ENCODE peak calls at places on chromosomes 2 and 18, in five cellular contexts. A is Peyer's patch, Y is GM23248, J is PC-3, M is neural progenitor cell. X is an unnamed sample.

GRCh38 chr2:9106338-9107167 is 100.1 kb upstream of the ASAP2 start:
- DNase-seq in A (no peak), Y (no peak), J (no peak), M (no peak), X (no peak)

GRCh38 chr18:10524507-10525425 is 1.1 kb upstream of the NAPG start:
- DNase-seq in A (no peak), Y (peak; percentile 74), J (peak; percentile 44), M (no peak), X (no peak)

GRCh38 chr2:85886585-85886984 is 2.2 kb downstream of the ST3GAL5 start:
- DNase-seq in A (peak; percentile 62), Y (peak; percentile 99), J (peak; percentile 56), M (no peak), X (peak; percentile 65)

GRCh38 chr18:62447652-62448051 is 75.2 kb upstream of the ZCCHC2 start:
- DNase-seq in A (no peak), Y (no peak), J (peak; percentile 46), M (no peak), X (no peak)

GRCh38 chr2:133777607-133778006 is 209.3 kb upstream of the NCKAP5 start:
- DNase-seq in A (no peak), Y (peak; percentile 27), J (peak; percentile 80), M (no peak), X (no peak)

GRCh38 chr2:123732563-123732962 is 292.5 kb upstream of the CNTNAP5 start:
- DNase-seq in A (no peak), Y (no peak), J (peak; percentile 88), M (no peak), X (no peak)

GRCh38 chr2:170972508-170973224 is 43.6 kb downstream of the GORASP2 start:
- DNase-seq in A (no peak), Y (no peak), J (peak; percentile 18), M (peak; percentile 11), X (no peak)

GRCh38 chr2:45237128-45237527 is 227.9 kb upstream of the SIX2 start:
- DNase-seq in A (no peak), Y (no peak), J (no peak), M (no peak), X (no peak)

GRCh38 chr2:97715951-97716694 is 2.7 kb downstream of the ZAP70 start:
- DNase-seq in A (no peak), Y (no peak), J (no peak), M (no peak), X (no peak)

GRCh38 chr2:232340171-232340935 is 38.2 kb upstream of the ALPP start:
- DNase-seq in A (peak; percentile 24), Y (no peak), J (no peak), M (no peak), X (no peak)

GRCh38 chr2:106572541-106573148 is 85.5 kb downstream of the CD8B2 start:
- DNase-seq in A (no peak), Y (peak; percentile 29), J (peak; percentile 32), M (peak; percentile 60), X (no peak)

GRCh38 chr2:231512222-231512621 is 18.0 kb downstream of the NMUR1 start:
- DNase-seq in A (no peak), Y (no peak), J (no peak), M (no peak), X (no peak)

GRCh38 chr2:239382384-239382880 is 18.4 kb downstream of the HDAC4 start:
- DNase-seq in A (no peak), Y (no peak), J (no peak), M (no peak), X (no peak)

GRCh38 chr2:178194600-178195389 is 483 bp downstream of the OSBPL6 start:
- DNase-seq in A (peak; percentile 57), Y (peak; percentile 86), J (peak; percentile 58), M (peak; percentile 77), X (no peak)

GRCh38 chr2:133434962-133435668 is 133.1 kb downstream of the NCKAP5 start:
- DNase-seq in A (no peak), Y (peak; percentile 73), J (peak; percentile 65), M (no peak), X (no peak)

GRCh38 chr2:189304360-189304759 is 124.8 kb upstream of the COL5A2 start:
- DNase-seq in A (peak; percentile 50), Y (no peak), J (no peak), M (no peak), X (peak; percentile 26)

GRCh38 chr2:240836781-240837467 is 16.9 kb upstream of the KIF1A start:
- DNase-seq in A (no peak), Y (peak; percentile 92), J (peak; percentile 4), M (no peak), X (no peak)

GRCh38 chr2:64636105-64636873 is 17.4 kb downstream of the SERTAD2 start:
- DNase-seq in A (peak; percentile 64), Y (no peak), J (no peak), M (no peak), X (peak; percentile 33)

GRCh38 chr18:46346213-46346612 is 242.0 kb downstream of the HAUS1 start:
- DNase-seq in A (no peak), Y (no peak), J (no peak), M (no peak), X (no peak)

GRCh38 chr2:135736546-135736945 is 5.1 kb upstream of the UBXN4 start:
- DNase-seq in A (no peak), Y (no peak), J (no peak), M (no peak), X (no peak)

GRCh38 chr2:187395276-187396015 is 52.6 kb downstream of the CALCRL start:
- DNase-seq in A (no peak), Y (no peak), J (no peak), M (no peak), X (no peak)

GRCh38 chr2:187403568-187404260 is 44.3 kb downstream of the CALCRL start:
- DNase-seq in A (no peak), Y (peak; percentile 37), J (no peak), M (no peak), X (no peak)

GRCh38 chr2:187397870-187398269 is 50.2 kb downstream of the CALCRL start:
- DNase-seq in A (no peak), Y (no peak), J (no peak), M (no peak), X (no peak)
- H3K4me3 ChIP-seq in A (no peak overlapping the region), Y (no peak overlapping the region), J (no peak overlapping the region), M (no peak overlapping the region), X (no peak overlapping the region)

GRCh38 chr2:38375711-38376345 is 1.2 kb downstream of the ATL2 start:
- DNase-seq in A (peak; percentile 80), Y (peak; percentile 38), J (peak; percentile 16), M (peak; percentile 66), X (no peak)

GRCh38 chr2:38377501-38378258 is 607 bp upstream of the ATL2 start:
- DNase-seq in A (no peak), Y (peak; percentile 78), J (peak; percentile 60), M (no peak), X (no peak)

GRCh38 chr2:38376346-38376682 is 759 bp downstream of the ATL2 start:
- DNase-seq in A (no peak), Y (peak; percentile 88), J (peak; percentile 59), M (no peak), X (peak; percentile 45)

GRCh38 chr2:38376683-38377500 is at the start of gene ATL2:
- DNase-seq in A (peak; percentile 99), Y (peak; percentile 98), J (peak; percentile 93), M (peak; percentile 98), X (peak; percentile 87)

DNA sequence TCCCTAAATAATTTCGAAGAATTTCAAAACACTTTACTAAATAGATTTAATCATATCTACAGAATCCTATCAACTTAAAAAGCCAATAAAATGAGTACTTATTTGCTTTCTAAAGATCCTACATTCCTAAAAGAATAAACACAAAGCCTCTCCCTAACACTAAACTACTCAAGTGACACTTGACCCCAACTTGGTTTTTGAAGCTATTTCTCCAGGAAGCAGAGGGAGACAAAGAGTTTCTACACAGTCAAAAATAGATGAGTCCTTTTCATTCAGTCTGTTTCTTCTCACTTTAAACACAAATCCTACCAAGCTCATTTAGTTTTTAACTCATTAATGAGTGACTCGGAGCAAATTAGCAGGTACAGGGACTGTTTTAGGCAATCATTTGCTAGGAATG is 2.1 kb downstream of the ATL2 start:
- DNase-seq in A (no peak), Y (no peak), J (peak; percentile 40), M (peak; percentile 26), X (no peak)
- H3K4me3 ChIP-seq in A (peak overlapping the region; percentile 97), Y (peak overlapping the region; percentile 81), J (peak overlapping the region; percentile 74), M (peak overlapping the region; percentile 98), X (peak overlapping the region; percentile 8)

GRCh38 chr2:7916670-7917069 is 765.2 kb upstream of the ID2 start:
- DNase-seq in A (no peak), Y (no peak), J (no peak), M (no peak), X (no peak)

GRCh38 chr2:7919510-7919909 is 762.3 kb upstream of the ID2 start:
- DNase-seq in A (no peak), Y (no peak), J (no peak), M (no peak), X (no peak)

GRCh38 chr2:7913956-7914355 is 767.9 kb upstream of the ID2 start:
- DNase-seq in A (no peak), Y (no peak), J (no peak), M (no peak), X (no peak)

GRCh38 chr2:7911196-7911595 is 770.7 kb upstream of the ID2 start:
- DNase-seq in A (no peak), Y (no peak), J (no peak), M (no peak), X (no peak)

DNA sequence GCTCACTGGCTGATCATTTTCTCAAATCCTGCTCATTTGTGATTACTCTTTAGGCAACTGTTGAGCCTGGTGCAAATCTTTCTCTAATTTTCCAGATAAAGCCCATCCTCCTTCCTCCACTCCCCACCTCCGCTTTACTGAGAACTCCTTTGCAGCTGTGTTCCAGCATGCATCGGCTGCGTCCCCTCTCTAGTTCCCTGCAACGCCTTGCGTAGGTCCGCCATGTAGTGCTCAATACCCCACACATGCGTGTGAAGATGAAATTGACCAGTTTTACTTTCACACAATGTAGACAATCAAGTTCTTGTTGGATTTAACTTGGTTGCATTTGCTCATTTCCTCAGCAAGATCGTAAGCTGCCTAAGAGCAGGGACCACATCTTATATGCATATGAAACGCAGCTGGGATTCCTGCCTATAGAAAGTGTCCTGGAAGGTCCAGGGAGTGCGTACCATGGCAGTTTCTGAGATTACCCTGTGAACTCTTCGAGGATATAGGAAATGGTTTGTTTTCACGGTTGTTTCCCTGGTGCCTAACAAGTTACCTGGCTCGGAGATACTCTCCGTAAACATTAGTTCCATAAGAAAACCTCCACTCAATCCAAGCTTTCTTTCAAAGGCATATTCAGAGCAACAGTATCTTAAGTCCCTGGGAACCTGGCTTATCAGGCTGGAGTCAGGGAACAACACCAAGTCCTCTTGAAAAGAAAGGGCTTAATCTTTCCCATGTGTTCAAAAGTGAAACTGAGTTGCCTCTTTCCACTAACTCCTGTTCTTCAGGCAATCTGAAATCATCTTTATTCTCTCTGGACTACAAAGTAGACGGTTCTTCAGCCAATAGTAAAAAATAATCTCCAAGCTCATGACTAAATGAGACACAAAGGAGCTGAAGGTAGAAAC is 766.3 kb upstream of the ID2 start:
- DNase-seq in A (no peak), Y (peak; percentile 50), J (no peak), M (no peak), X (no peak)
- H3K4me3 ChIP-seq in A (no peak overlapping the region), Y (peak overlapping the region; percentile 71), J (no peak overlapping the region), M (no peak overlapping the region), X (no peak overlapping the region)

DNA sequence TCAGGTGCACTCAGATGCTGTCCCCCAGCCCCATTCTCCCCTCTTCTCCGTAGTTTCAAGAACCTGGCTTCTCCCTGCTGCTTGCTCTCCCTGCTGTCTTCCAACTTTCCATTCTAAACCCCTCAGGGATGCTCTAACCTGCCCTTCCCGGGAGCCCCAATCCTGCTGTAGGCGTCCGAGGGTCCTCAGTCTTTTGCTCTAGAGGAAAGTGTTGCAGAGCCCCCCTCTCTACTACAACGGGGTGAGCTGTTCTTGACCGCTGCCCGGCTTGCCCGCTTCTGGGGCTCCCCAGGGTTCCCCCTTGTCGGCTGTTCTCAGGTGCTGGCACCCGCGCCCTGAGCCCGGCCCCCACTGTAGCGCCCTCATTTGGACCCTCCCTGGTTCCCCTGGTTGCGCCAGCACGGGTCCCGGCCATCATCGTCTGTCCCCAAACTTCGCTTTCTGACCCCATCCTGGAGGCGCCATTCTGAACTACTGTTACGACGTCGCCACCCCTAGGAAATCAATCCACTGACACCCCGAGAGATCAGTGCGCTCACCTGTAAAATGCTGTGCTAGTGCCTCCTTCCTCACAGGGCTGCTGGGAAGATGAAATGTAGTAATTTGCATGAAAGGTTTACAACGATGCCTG is 31.9 kb upstream of the REG3G start:
- DNase-seq in A (no peak), Y (no peak), J (no peak), M (no peak), X (no peak)
- H3K4me3 ChIP-seq in A (no peak overlapping the region), Y (no peak overlapping the region), J (no peak overlapping the region), M (peak overlapping the region; percentile 57), X (no peak overlapping the region)